ENCODE peak calls at places on chromosome 12, in eight cellular contexts. One of them, this sample, is unnamed.

GRCh38 chr12:55946553-55946952 is 15.6 kb downstream of the DGKA start:
- DNase-seq in kidney: no peak
- DNase-seq in colonic mucosa: no peak
- DNase-seq in SK-N-SH: no peak
- DNase-seq in HepG2: no peak
- DNase-seq in mammary epithelial cell: no peak
- DNase-seq in keratinocyte: no peak
- DNase-seq in GM23248: no peak
- DNase-seq in this sample: no peak

GRCh38 chr12:93518725-93519124 is 51.4 kb downstream of the MRPL42 start:
- DNase-seq in colonic mucosa: no peak
- DNase-seq in SK-N-SH: no peak
- DNase-seq in keratinocyte: no peak
- DNase-seq in mammary epithelial cell: no peak
- DNase-seq in kidney: no peak
- DNase-seq in GM23248: peak; percentile 58
- DNase-seq in HepG2: no peak
- DNase-seq in this sample: no peak

GRCh38 chr12:46930101-46930500 is 104.3 kb upstream of the SLC38A4 start:
- DNase-seq in SK-N-SH: no peak
- DNase-seq in kidney: no peak
- DNase-seq in mammary epithelial cell: no peak
- DNase-seq in keratinocyte: no peak
- DNase-seq in colonic mucosa: no peak
- DNase-seq in GM23248: no peak
- DNase-seq in HepG2: no peak
- DNase-seq in this sample: no peak

GRCh38 chr12:52441320-52441911 is 7.2 kb upstream of the KRT75 start:
- DNase-seq in kidney: no peak
- DNase-seq in keratinocyte: no peak
- DNase-seq in HepG2: peak; percentile 46
- DNase-seq in GM23248: peak; percentile 82
- DNase-seq in mammary epithelial cell: peak; percentile 95
- DNase-seq in colonic mucosa: no peak
- DNase-seq in SK-N-SH: no peak
- DNase-seq in this sample: no peak

GRCh38 chr12:77615331-77615730 is 215.4 kb upstream of the NAV3 start:
- DNase-seq in GM23248: peak; percentile 13
- DNase-seq in kidney: no peak
- DNase-seq in SK-N-SH: no peak
- DNase-seq in HepG2: no peak
- DNase-seq in mammary epithelial cell: peak; percentile 38
- DNase-seq in keratinocyte: no peak
- DNase-seq in colonic mucosa: no peak
- DNase-seq in this sample: no peak

GRCh38 chr12:6833189-6833890 is 5.1 kb downstream of the P3H3 start:
- DNase-seq in keratinocyte: no peak
- DNase-seq in mammary epithelial cell: no peak
- DNase-seq in HepG2: no peak
- DNase-seq in GM23248: peak; percentile 31
- DNase-seq in SK-N-SH: no peak
- DNase-seq in kidney: peak; percentile 53
- DNase-seq in colonic mucosa: no peak
- DNase-seq in this sample: no peak

GRCh38 chr12:2652401-2653081 is 142.2 kb upstream of the FKBP4 start:
- DNase-seq in HepG2: no peak
- DNase-seq in keratinocyte: no peak
- DNase-seq in colonic mucosa: no peak
- DNase-seq in GM23248: no peak
- DNase-seq in mammary epithelial cell: no peak
- DNase-seq in SK-N-SH: peak; percentile 41
- DNase-seq in kidney: peak; percentile 43
- DNase-seq in this sample: no peak

GRCh38 chr12:25332143-25332542 is 81.4 kb upstream of the KRAS start:
- DNase-seq in mammary epithelial cell: no peak
- DNase-seq in keratinocyte: no peak
- DNase-seq in colonic mucosa: no peak
- DNase-seq in HepG2: no peak
- DNase-seq in kidney: no peak
- DNase-seq in GM23248: no peak
- DNase-seq in SK-N-SH: no peak
- DNase-seq in this sample: no peak

GRCh38 chr12:18658829-18659228 is 79.0 kb downstream of the PLCZ1 start:
- DNase-seq in kidney: no peak
- DNase-seq in HepG2: no peak
- DNase-seq in keratinocyte: no peak
- DNase-seq in mammary epithelial cell: no peak
- DNase-seq in SK-N-SH: no peak
- DNase-seq in colonic mucosa: no peak
- DNase-seq in GM23248: no peak
- DNase-seq in this sample: no peak

GRCh38 chr12:51819851-51820720 is 28.4 kb downstream of the FIGNL2 start:
- DNase-seq in kidney: peak; percentile 80
- DNase-seq in HepG2: no peak
- DNase-seq in colonic mucosa: peak; percentile 55
- DNase-seq in keratinocyte: no peak
- DNase-seq in mammary epithelial cell: no peak
- DNase-seq in GM23248: peak; percentile 80
- DNase-seq in SK-N-SH: peak; percentile 54
- DNase-seq in this sample: no peak

GRCh38 chr12:116529048-116529447 is 30.1 kb upstream of the MAP1LC3B2 start:
- DNase-seq in kidney: no peak
- DNase-seq in mammary epithelial cell: no peak
- DNase-seq in GM23248: peak; percentile 80
- DNase-seq in HepG2: peak; percentile 84
- DNase-seq in keratinocyte: no peak
- DNase-seq in colonic mucosa: no peak
- DNase-seq in SK-N-SH: no peak
- DNase-seq in this sample: no peak

DNA sequence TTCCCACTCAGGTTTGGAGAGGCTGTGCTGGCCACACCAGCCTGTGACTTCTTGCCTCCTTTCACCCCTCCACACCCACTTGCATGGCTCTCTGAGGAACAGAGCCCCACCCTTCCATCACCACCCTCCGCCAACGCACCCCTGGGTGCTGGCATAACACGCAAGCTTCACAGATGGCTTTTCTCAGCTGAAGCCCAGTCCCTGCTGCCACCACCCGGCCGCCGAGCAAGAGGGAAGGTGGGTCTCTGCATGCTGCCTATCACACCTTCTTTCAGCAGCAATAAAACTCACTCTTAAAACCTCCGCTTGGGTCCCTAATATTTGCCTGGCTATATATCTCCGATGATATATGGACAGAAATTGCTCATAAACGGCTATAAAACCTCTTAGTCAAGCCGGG is 41.6 kb downstream of the SMUG1 start:
- DNase-seq in kidney: peak; percentile 78
- DNase-seq in colonic mucosa: no peak
- DNase-seq in GM23248: peak; percentile 72
- DNase-seq in mammary epithelial cell: no peak
- DNase-seq in keratinocyte: no peak
- DNase-seq in SK-N-SH: no peak
- DNase-seq in HepG2: no peak
- DNase-seq in this sample: no peak
- H3K9ac ChIP-seq in kidney: no peak overlapping the region
- H3K9ac ChIP-seq in colonic mucosa: no peak overlapping the region
- H3K9ac ChIP-seq in GM23248: peak overlapping the region; percentile 38
- H3K9ac ChIP-seq in mammary epithelial cell: no peak overlapping the region
- H3K9ac ChIP-seq in keratinocyte: no peak overlapping the region
- H3K9ac ChIP-seq in SK-N-SH: no peak overlapping the region
- H3K9ac ChIP-seq in HepG2: no peak overlapping the region
- H3K9ac ChIP-seq in this sample: no peak overlapping the region

GRCh38 chr12:38056701-38057689 is 259.6 kb upstream of the ALG10B start:
- DNase-seq in mammary epithelial cell: peak; percentile 85
- DNase-seq in colonic mucosa: no peak
- DNase-seq in kidney: no peak
- DNase-seq in HepG2: no peak
- DNase-seq in GM23248: peak; percentile 14
- DNase-seq in keratinocyte: no peak
- DNase-seq in SK-N-SH: no peak
- DNase-seq in this sample: no peak

GRCh38 chr12:38053655-38054464 is 262.7 kb upstream of the ALG10B start:
- DNase-seq in SK-N-SH: peak; percentile 60
- DNase-seq in mammary epithelial cell: peak; percentile 49
- DNase-seq in colonic mucosa: peak; percentile 48
- DNase-seq in kidney: peak; percentile 82
- DNase-seq in HepG2: peak; percentile 70
- DNase-seq in GM23248: peak; percentile 3
- DNase-seq in keratinocyte: no peak
- DNase-seq in this sample: no peak

DNA sequence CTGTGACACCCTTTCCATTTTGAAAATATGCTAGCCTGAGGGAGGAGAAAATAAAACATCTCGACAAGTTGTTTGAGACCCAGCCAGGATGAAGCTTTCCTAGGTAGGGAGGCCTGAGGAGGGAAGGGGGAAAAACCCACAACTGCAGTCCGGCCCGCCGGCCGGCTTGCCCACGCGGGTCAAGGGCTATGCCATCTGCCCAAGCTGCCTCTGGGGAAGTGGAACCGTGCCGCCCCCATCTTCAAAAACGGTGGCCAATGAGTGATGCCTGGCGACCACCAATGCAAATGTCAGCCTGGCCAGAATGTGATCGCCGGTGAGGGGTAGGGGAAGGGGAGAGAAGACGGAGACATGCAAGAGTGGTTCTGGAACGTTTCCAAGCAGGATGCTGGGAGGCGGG is 263.5 kb upstream of the ALG10B start:
- DNase-seq in kidney: no peak
- DNase-seq in mammary epithelial cell: no peak
- DNase-seq in HepG2: no peak
- DNase-seq in SK-N-SH: no peak
- DNase-seq in GM23248: no peak
- DNase-seq in colonic mucosa: no peak
- DNase-seq in keratinocyte: no peak
- DNase-seq in this sample: no peak
- H3K9me3 ChIP-seq in kidney: no peaks in the 10 kb centered on the region
- H3K9me3 ChIP-seq in mammary epithelial cell: peaks cover 41% of the 10 kb centered on the region
- H3K9me3 ChIP-seq in HepG2: no peaks in the 10 kb centered on the region
- H3K9me3 ChIP-seq in SK-N-SH: no peaks in the 10 kb centered on the region
- H3K9me3 ChIP-seq in GM23248: no peaks in the 10 kb centered on the region
- H3K9me3 ChIP-seq in colonic mucosa: no peaks in the 10 kb centered on the region
- H3K9me3 ChIP-seq in keratinocyte: peaks cover 8% of the 10 kb centered on the region
- H3K9me3 ChIP-seq in this sample: no peaks in the 10 kb centered on the region

GRCh38 chr12:9754097-9754964 is 6.4 kb downstream of the CD69 start:
- DNase-seq in GM23248: no peak
- DNase-seq in mammary epithelial cell: no peak
- DNase-seq in colonic mucosa: no peak
- DNase-seq in SK-N-SH: no peak
- DNase-seq in kidney: no peak
- DNase-seq in HepG2: no peak
- DNase-seq in keratinocyte: no peak
- DNase-seq in this sample: no peak

GRCh38 chr12:9752145-9752717 is 8.5 kb downstream of the CD69 start:
- DNase-seq in kidney: no peak
- DNase-seq in GM23248: no peak
- DNase-seq in HepG2: no peak
- DNase-seq in colonic mucosa: no peak
- DNase-seq in SK-N-SH: no peak
- DNase-seq in keratinocyte: no peak
- DNase-seq in mammary epithelial cell: no peak
- DNase-seq in this sample: no peak

GRCh38 chr12:9753042-9753820 is 7.5 kb downstream of the CD69 start:
- DNase-seq in SK-N-SH: no peak
- DNase-seq in HepG2: no peak
- DNase-seq in keratinocyte: no peak
- DNase-seq in colonic mucosa: no peak
- DNase-seq in mammary epithelial cell: no peak
- DNase-seq in GM23248: no peak
- DNase-seq in kidney: no peak
- DNase-seq in this sample: no peak

GRCh38 chr12:9751204-9752144 is 9.2 kb downstream of the CD69 start:
- DNase-seq in mammary epithelial cell: peak; percentile 11
- DNase-seq in colonic mucosa: no peak
- DNase-seq in HepG2: peak; percentile 27
- DNase-seq in keratinocyte: no peak
- DNase-seq in SK-N-SH: peak; percentile 6
- DNase-seq in kidney: no peak
- DNase-seq in GM23248: peak; percentile 69
- DNase-seq in this sample: no peak

GRCh38 chr12:9750276-9751203 is 10.2 kb downstream of the CD69 start:
- DNase-seq in HepG2: peak; percentile 47
- DNase-seq in kidney: peak; percentile 71
- DNase-seq in keratinocyte: peak; percentile 28
- DNase-seq in SK-N-SH: peak; percentile 67
- DNase-seq in mammary epithelial cell: peak; percentile 30
- DNase-seq in colonic mucosa: peak; percentile 50
- DNase-seq in GM23248: peak; percentile 73
- DNase-seq in this sample: peak; percentile 45
- H3K4me3 ChIP-seq in HepG2: no peak overlapping the region
- H3K4me3 ChIP-seq in kidney: peak overlapping the region; percentile 38
- H3K4me3 ChIP-seq in keratinocyte: no peak overlapping the region
- H3K4me3 ChIP-seq in SK-N-SH: peak overlapping the region; percentile 34
- H3K4me3 ChIP-seq in mammary epithelial cell: no peak overlapping the region
- H3K4me3 ChIP-seq in colonic mucosa: no peak overlapping the region
- H3K4me3 ChIP-seq in GM23248: peak overlapping the region; percentile 47
- H3K4me3 ChIP-seq in this sample: peak overlapping the region; percentile 75

GRCh38 chr12:80186727-80187217 is 87.4 kb downstream of the OTOGL start:
- DNase-seq in HepG2: peak; percentile 82
- DNase-seq in SK-N-SH: peak; percentile 30
- DNase-seq in kidney: no peak
- DNase-seq in mammary epithelial cell: peak; percentile 82
- DNase-seq in colonic mucosa: peak; percentile 54
- DNase-seq in keratinocyte: peak; percentile 9
- DNase-seq in GM23248: peak; percentile 97
- DNase-seq in this sample: peak; percentile 90
- H3K9ac ChIP-seq in HepG2: no peak overlapping the region
- H3K9ac ChIP-seq in SK-N-SH: peak overlapping the region; percentile 50
- H3K9ac ChIP-seq in kidney: no peak overlapping the region
- H3K9ac ChIP-seq in mammary epithelial cell: no peak overlapping the region
- H3K9ac ChIP-seq in colonic mucosa: no peak overlapping the region
- H3K9ac ChIP-seq in keratinocyte: no peak overlapping the region
- H3K9ac ChIP-seq in GM23248: peak overlapping the region; percentile 70
- H3K9ac ChIP-seq in this sample: peak overlapping the region; percentile 17

This sample was measured in SK-N-MC.